ENCODE peak calls at places on chromosomes 6 and 20, in eight cellular contexts. One of them, this sample, is unnamed.

GRCh38 chr20:15726416-15726815 is 846.8 kb downstream of the KIF16B start:
- DNase-seq in prostate gland: no peak
- DNase-seq in gastrocnemius medialis: no peak
- DNase-seq in spleen: no peak
- DNase-seq in tibial artery: no peak
- DNase-seq in ascending aorta: no peak
- DNase-seq in K562: no peak
- DNase-seq in choroid plexus epithelial cell: no peak
- DNase-seq in this sample: no peak

GRCh38 chr20:60069626-60070025 is 111.4 kb downstream of the CDH26 start:
- DNase-seq in prostate gland: no peak
- DNase-seq in gastrocnemius medialis: no peak
- DNase-seq in spleen: no peak
- DNase-seq in tibial artery: no peak
- DNase-seq in ascending aorta: no peak
- DNase-seq in K562: no peak
- DNase-seq in choroid plexus epithelial cell: no peak
- DNase-seq in this sample: no peak

GRCh38 chr20:37161830-37162549 is 17.1 kb upstream of the RPN2 start:
- DNase-seq in prostate gland: no peak
- DNase-seq in gastrocnemius medialis: no peak
- DNase-seq in spleen: no peak
- DNase-seq in tibial artery: no peak
- DNase-seq in ascending aorta: no peak
- DNase-seq in K562: peak
- DNase-seq in choroid plexus epithelial cell: no peak
- DNase-seq in this sample: no peak

GRCh38 chr20:8661229-8662023 is 407.5 kb upstream of the PLCB4 start:
- DNase-seq in prostate gland: no peak
- DNase-seq in gastrocnemius medialis: no peak
- DNase-seq in spleen: no peak
- DNase-seq in tibial artery: no peak
- DNase-seq in ascending aorta: no peak
- DNase-seq in K562: no peak
- DNase-seq in choroid plexus epithelial cell: no peak
- DNase-seq in this sample: no peak

GRCh38 chr20:44620030-44620429 is 31.5 kb downstream of the ADA start:
- DNase-seq in prostate gland: no peak
- DNase-seq in gastrocnemius medialis: no peak
- DNase-seq in spleen: no peak
- DNase-seq in tibial artery: no peak
- DNase-seq in ascending aorta: no peak
- DNase-seq in K562: no peak
- DNase-seq in choroid plexus epithelial cell: no peak
- DNase-seq in this sample: no peak

GRCh38 chr6:80366721-80367120 is 260.2 kb downstream of the BCKDHB start:
- DNase-seq in prostate gland: no peak
- DNase-seq in gastrocnemius medialis: no peak
- DNase-seq in spleen: no peak
- DNase-seq in tibial artery: no peak
- DNase-seq in ascending aorta: no peak
- DNase-seq in K562: no peak
- DNase-seq in choroid plexus epithelial cell: peak
- DNase-seq in this sample: no peak

GRCh38 chr20:57828696-57829095 is 118.9 kb upstream of the PMEPA1 start:
- DNase-seq in prostate gland: no peak
- DNase-seq in gastrocnemius medialis: no peak
- DNase-seq in spleen: no peak
- DNase-seq in tibial artery: peak
- DNase-seq in ascending aorta: no peak
- DNase-seq in K562: no peak
- DNase-seq in choroid plexus epithelial cell: no peak
- DNase-seq in this sample: no peak

GRCh38 chr6:108942556-108943492 is 94.6 kb downstream of the ARMC2 start:
- DNase-seq in prostate gland: no peak
- DNase-seq in gastrocnemius medialis: no peak
- DNase-seq in spleen: peak
- DNase-seq in tibial artery: no peak
- DNase-seq in ascending aorta: no peak
- DNase-seq in K562: no peak
- DNase-seq in choroid plexus epithelial cell: no peak
- DNase-seq in this sample: no peak

GRCh38 chr6:36627801-36628246 is 33.7 kb downstream of the SRSF3 start:
- DNase-seq in prostate gland: peak
- DNase-seq in gastrocnemius medialis: peak
- DNase-seq in spleen: peak
- DNase-seq in tibial artery: peak
- DNase-seq in ascending aorta: peak
- DNase-seq in K562: no peak
- DNase-seq in choroid plexus epithelial cell: peak
- DNase-seq in this sample: peak

GRCh38 chr6:38131527-38131965 is 312.0 kb downstream of the ZFAND3 start:
- DNase-seq in prostate gland: no peak
- DNase-seq in gastrocnemius medialis: no peak
- DNase-seq in spleen: no peak
- DNase-seq in tibial artery: no peak
- DNase-seq in ascending aorta: no peak
- DNase-seq in K562: no peak
- DNase-seq in choroid plexus epithelial cell: peak
- DNase-seq in this sample: peak

GRCh38 chr6:119172813-119173212 is 94.3 kb upstream of the FAM184A start:
- DNase-seq in prostate gland: no peak
- DNase-seq in gastrocnemius medialis: no peak
- DNase-seq in spleen: no peak
- DNase-seq in tibial artery: no peak
- DNase-seq in ascending aorta: no peak
- DNase-seq in K562: no peak
- DNase-seq in choroid plexus epithelial cell: peak
- DNase-seq in this sample: no peak

GRCh38 chr20:36349384-36350170 is 43.4 kb downstream of the DLGAP4 start:
- DNase-seq in prostate gland: no peak
- DNase-seq in gastrocnemius medialis: no peak
- DNase-seq in spleen: no peak
- DNase-seq in tibial artery: no peak
- DNase-seq in ascending aorta: no peak
- DNase-seq in K562: no peak
- DNase-seq in choroid plexus epithelial cell: no peak
- DNase-seq in this sample: no peak

GRCh38 chr6:138372711-138373463 is 4.8 kb upstream of the SMIM28 start:
- DNase-seq in prostate gland: no peak
- DNase-seq in gastrocnemius medialis: no peak
- DNase-seq in spleen: no peak
- DNase-seq in tibial artery: no peak
- DNase-seq in ascending aorta: no peak
- DNase-seq in K562: peak
- DNase-seq in choroid plexus epithelial cell: peak
- DNase-seq in this sample: no peak

GRCh38 chr6:89894169-89894568 is at the start of gene GJA10:
- DNase-seq in prostate gland: no peak
- DNase-seq in gastrocnemius medialis: no peak
- DNase-seq in spleen: no peak
- DNase-seq in tibial artery: no peak
- DNase-seq in ascending aorta: no peak
- DNase-seq in K562: no peak
- DNase-seq in choroid plexus epithelial cell: no peak
- DNase-seq in this sample: no peak

GRCh38 chr6:89895273-89895874 is 1.1 kb downstream of the GJA10 start:
- DNase-seq in prostate gland: no peak
- DNase-seq in gastrocnemius medialis: no peak
- DNase-seq in spleen: no peak
- DNase-seq in tibial artery: no peak
- DNase-seq in ascending aorta: no peak
- DNase-seq in K562: no peak
- DNase-seq in choroid plexus epithelial cell: peak
- DNase-seq in this sample: no peak
- TF ChIP-seq CTCF in prostate gland: no peak
- TF ChIP-seq CTCF in gastrocnemius medialis: no peak
- TF ChIP-seq CTCF in spleen: no peak
- TF ChIP-seq CTCF in tibial artery: no peak
- TF ChIP-seq CTCF in ascending aorta: no peak
- TF ChIP-seq CTCF in K562: no peak
- TF ChIP-seq CTCF in choroid plexus epithelial cell: no peak
- TF ChIP-seq CTCF in this sample: no peak

GRCh38 chr6:159805418-159806020 is 5.4 kb downstream of the PNLDC1 start:
- DNase-seq in prostate gland: no peak
- DNase-seq in gastrocnemius medialis: no peak
- DNase-seq in spleen: no peak
- DNase-seq in tibial artery: no peak
- DNase-seq in ascending aorta: no peak
- DNase-seq in K562: no peak
- DNase-seq in choroid plexus epithelial cell: no peak
- DNase-seq in this sample: no peak

GRCh38 chr6:159804504-159804903 is 4.4 kb downstream of the PNLDC1 start:
- DNase-seq in prostate gland: no peak
- DNase-seq in gastrocnemius medialis: no peak
- DNase-seq in spleen: peak
- DNase-seq in tibial artery: no peak
- DNase-seq in ascending aorta: no peak
- DNase-seq in K562: no peak
- DNase-seq in choroid plexus epithelial cell: no peak
- DNase-seq in this sample: no peak

GRCh38 chr6:159797554-159797953 is 2.5 kb upstream of the PNLDC1 start:
- DNase-seq in prostate gland: no peak
- DNase-seq in gastrocnemius medialis: no peak
- DNase-seq in spleen: no peak
- DNase-seq in tibial artery: no peak
- DNase-seq in ascending aorta: no peak
- DNase-seq in K562: no peak
- DNase-seq in choroid plexus epithelial cell: no peak
- DNase-seq in this sample: no peak

GRCh38 chr6:159801935-159802334 is 1.9 kb downstream of the PNLDC1 start:
- DNase-seq in prostate gland: no peak
- DNase-seq in gastrocnemius medialis: no peak
- DNase-seq in spleen: peak
- DNase-seq in tibial artery: no peak
- DNase-seq in ascending aorta: no peak
- DNase-seq in K562: no peak
- DNase-seq in choroid plexus epithelial cell: no peak
- DNase-seq in this sample: no peak

DNA sequence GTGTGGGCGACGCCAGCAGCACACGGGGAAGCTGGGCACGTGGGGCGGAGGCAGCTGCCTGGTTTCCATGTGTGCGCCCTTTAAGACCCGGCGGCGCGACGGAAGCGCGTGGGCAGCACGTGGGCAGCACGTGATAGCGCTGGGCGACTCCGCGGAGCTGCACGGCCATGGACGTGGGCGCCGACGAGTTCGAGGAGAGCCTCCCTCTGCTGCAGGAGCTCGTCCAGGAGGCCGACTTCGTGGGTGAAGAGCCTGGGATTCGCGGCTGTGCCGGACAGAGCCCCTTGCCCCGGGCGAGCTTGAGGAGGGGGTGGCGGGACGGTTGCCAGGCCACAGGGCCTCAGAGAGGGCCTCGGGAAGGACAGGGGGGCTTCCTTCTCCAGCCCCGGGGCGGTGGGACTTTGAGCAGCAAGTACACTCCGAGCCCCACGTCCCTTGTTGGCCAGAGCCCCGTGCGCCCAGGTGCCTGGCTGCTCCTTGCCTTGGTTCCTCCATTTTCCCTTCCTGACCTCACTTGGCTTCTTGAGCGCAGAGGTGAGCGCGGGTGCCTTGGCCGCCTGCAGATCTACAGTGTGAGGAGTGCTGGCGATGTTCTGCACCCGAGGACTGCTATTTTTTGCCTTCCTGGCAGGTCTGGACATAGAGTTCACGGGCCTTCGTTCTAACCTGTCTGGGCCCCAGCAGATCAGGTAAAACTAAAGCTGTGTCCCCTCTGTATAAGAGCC is at the start of gene PNLDC1:
- DNase-seq in prostate gland: no peak
- DNase-seq in gastrocnemius medialis: no peak
- DNase-seq in spleen: no peak
- DNase-seq in tibial artery: no peak
- DNase-seq in ascending aorta: no peak
- DNase-seq in K562: no peak
- DNase-seq in choroid plexus epithelial cell: no peak
- DNase-seq in this sample: no peak
- H3K4me3 ChIP-seq in prostate gland: no peak
- H3K4me3 ChIP-seq in gastrocnemius medialis: no peak
- H3K4me3 ChIP-seq in spleen: no peak
- H3K4me3 ChIP-seq in tibial artery: no peak
- H3K4me3 ChIP-seq in ascending aorta: no peak
- H3K4me3 ChIP-seq in K562: no peak
- H3K4me3 ChIP-seq in choroid plexus epithelial cell: no peak
- H3K4me3 ChIP-seq in this sample: no peak

GRCh38 chr6:150566486-150566885 is 33.2 kb upstream of the PLEKHG1 start:
- DNase-seq in prostate gland: no peak
- DNase-seq in gastrocnemius medialis: no peak
- DNase-seq in spleen: no peak
- DNase-seq in tibial artery: no peak
- DNase-seq in ascending aorta: no peak
- DNase-seq in K562: no peak
- DNase-seq in choroid plexus epithelial cell: no peak
- DNase-seq in this sample: no peak

GRCh38 chr6:150560004-150560883 is 39.4 kb upstream of the PLEKHG1 start:
- DNase-seq in prostate gland: no peak
- DNase-seq in gastrocnemius medialis: no peak
- DNase-seq in spleen: no peak
- DNase-seq in tibial artery: no peak
- DNase-seq in ascending aorta: no peak
- DNase-seq in K562: peak
- DNase-seq in choroid plexus epithelial cell: no peak
- DNase-seq in this sample: no peak

GRCh38 chr6:150557043-150557599 is 42.6 kb upstream of the PLEKHG1 start:
- DNase-seq in prostate gland: no peak
- DNase-seq in gastrocnemius medialis: no peak
- DNase-seq in spleen: no peak
- DNase-seq in tibial artery: no peak
- DNase-seq in ascending aorta: no peak
- DNase-seq in K562: no peak
- DNase-seq in choroid plexus epithelial cell: no peak
- DNase-seq in this sample: no peak

GRCh38 chr6:150565945-150566344 is 33.7 kb upstream of the PLEKHG1 start:
- DNase-seq in prostate gland: no peak
- DNase-seq in gastrocnemius medialis: no peak
- DNase-seq in spleen: no peak
- DNase-seq in tibial artery: no peak
- DNase-seq in ascending aorta: no peak
- DNase-seq in K562: no peak
- DNase-seq in choroid plexus epithelial cell: no peak
- DNase-seq in this sample: no peak

DNA sequence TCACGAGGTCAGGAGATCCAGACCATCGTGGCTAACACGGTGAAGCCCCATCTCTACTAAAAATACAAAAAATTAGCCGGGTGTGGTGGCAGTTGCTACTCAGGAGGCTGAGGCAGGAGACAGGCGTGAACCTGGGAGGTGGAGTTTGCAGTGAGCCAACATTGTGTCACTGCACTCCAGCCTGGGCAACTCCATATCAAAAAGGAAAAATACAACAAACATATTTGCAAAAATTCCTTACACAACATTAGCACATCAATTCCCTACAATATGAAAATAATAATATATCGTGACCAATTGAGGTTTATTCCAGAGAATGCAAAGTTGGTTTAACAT is 38.8 kb upstream of the PLEKHG1 start:
- DNase-seq in prostate gland: no peak
- DNase-seq in gastrocnemius medialis: no peak
- DNase-seq in spleen: no peak
- DNase-seq in tibial artery: no peak
- DNase-seq in ascending aorta: no peak
- DNase-seq in K562: no peak
- DNase-seq in choroid plexus epithelial cell: no peak
- DNase-seq in this sample: no peak
- TF ChIP-seq CTCF in prostate gland: no peak
- TF ChIP-seq CTCF in gastrocnemius medialis: no peak
- TF ChIP-seq CTCF in spleen: no peak
- TF ChIP-seq CTCF in tibial artery: no peak
- TF ChIP-seq CTCF in ascending aorta: no peak
- TF ChIP-seq CTCF in K562: no peak
- TF ChIP-seq CTCF in choroid plexus epithelial cell: no peak
- TF ChIP-seq CTCF in this sample: no peak

GRCh38 chr20:47973519-47974233 is 188.4 kb upstream of the SULF2 start:
- DNase-seq in prostate gland: no peak
- DNase-seq in gastrocnemius medialis: no peak
- DNase-seq in spleen: peak
- DNase-seq in tibial artery: no peak
- DNase-seq in ascending aorta: no peak
- DNase-seq in K562: no peak
- DNase-seq in choroid plexus epithelial cell: no peak
- DNase-seq in this sample: no peak
- H3K4me3 ChIP-seq in prostate gland: no peak
- H3K4me3 ChIP-seq in gastrocnemius medialis: no peak
- H3K4me3 ChIP-seq in spleen: no peak
- H3K4me3 ChIP-seq in tibial artery: no peak
- H3K4me3 ChIP-seq in ascending aorta: no peak
- H3K4me3 ChIP-seq in K562: no peak
- H3K4me3 ChIP-seq in choroid plexus epithelial cell: no peak
- H3K4me3 ChIP-seq in this sample: no peak

This sample was measured in epithelial cell of proximal tubule.